ENCODE peak calls at places on chromosome X, in four cellular contexts. A is K562, W is WTC11, K is H1. E is an unnamed sample.

GRCh38 chrX:129115104-129115503 is 408.2 kb downstream of the SMARCA1 start:
- DNase-seq in A (peak; percentile 52), W (peak; percentile 60), K (no peak), E (peak; percentile 47)

GRCh38 chrX:11196476-11196875 is 85.3 kb downstream of the HCCS start:
- DNase-seq in A (no peak), W (no peak), K (no peak), E (no peak)

GRCh38 chrX:28752330-28752729 is 165.1 kb downstream of the IL1RAPL1 start:
- DNase-seq in A (no peak), W (no peak), K (no peak), E (no peak)

GRCh38 chrX:14032383-14032782 is 2.7 kb upstream of the GEMIN8 start:
- DNase-seq in A (peak; percentile 20), W (peak; percentile 15), K (no peak), E (peak; percentile 55)

GRCh38 chrX:130105226-130105625 is 5.1 kb downstream of the ELF4 start:
- DNase-seq in A (no peak), W (no peak), K (no peak), E (no peak)

GRCh38 chrX:133490955-133491354 is 75.7 kb upstream of the GPC4 start:
- DNase-seq in A (no peak), W (no peak), K (no peak), E (no peak)

GRCh38 chrX:24839331-24839730 is 145.6 kb downstream of the POLA1 start:
- DNase-seq in A (no peak), W (no peak), K (no peak), E (no peak)

GRCh38 chrX:123797543-123798447 is 62.1 kb upstream of the XIAP start:
- DNase-seq in A (no peak), W (no peak), K (no peak), E (no peak)

GRCh38 chrX:147476008-147476407 is 435.7 kb upstream of the FMR1 start:
- DNase-seq in A (peak; percentile 4), W (no peak), K (no peak), E (peak; percentile 1)

GRCh38 chrX:103585421-103586313 is at the start of gene TCEAL4:
- DNase-seq in A (no peak), W (peak; percentile 49), K (no peak), E (peak; percentile 71)

GRCh38 chrX:97639526-97639925 is 755.8 kb downstream of the RPA4 start:
- DNase-seq in A (no peak), W (peak; percentile 44), K (peak; percentile 39), E (no peak)
- TF ChIP-seq TEAD4 in A (no peak), W (no peak), K (no peak), E (no peak)

GRCh38 chrX:22392176-22392814 is 119.6 kb downstream of the CBLL2 start:
- DNase-seq in A (no peak), W (no peak), K (no peak), E (no peak)
- TF ChIP-seq MAX in A (no peak), W (no peak), K (no peak), E (no peak)

DNA sequence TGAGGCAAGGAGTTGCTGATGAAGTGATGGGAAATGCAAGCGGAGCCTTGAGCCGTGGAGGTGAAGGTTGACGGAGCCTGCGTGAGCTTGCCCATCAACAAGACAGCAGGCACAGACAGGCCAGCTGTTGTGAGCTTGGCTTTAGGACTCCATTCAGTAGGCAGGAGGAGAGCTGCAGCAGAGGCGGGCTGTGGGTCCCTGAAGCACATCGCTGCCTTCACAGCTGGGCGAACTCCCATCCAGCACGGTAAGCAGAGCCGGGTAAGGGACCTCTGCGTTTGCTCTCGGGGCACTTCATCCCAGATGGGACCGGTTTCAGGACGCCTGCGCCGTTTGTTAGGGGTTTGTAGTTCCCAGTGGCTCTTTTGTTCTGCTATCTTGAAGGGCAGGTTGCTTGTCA is 54.8 kb upstream of the CLDN34 start:
- DNase-seq in A (no peak), W (peak; percentile 28), K (no peak), E (peak; percentile 64)
- TF ChIP-seq TEAD4 in A (no peak), W (no peak), K (no peak), E (no peak)

GRCh38 chrX:138740361-138740760 is 28.8 kb upstream of the FGF13 start:
- DNase-seq in A (no peak), W (no peak), K (no peak), E (no peak)

GRCh38 chrX:138748480-138748879 is 37.0 kb upstream of the FGF13 start:
- DNase-seq in A (no peak), W (no peak), K (no peak), E (no peak)

GRCh38 chrX:138745215-138745614 is 33.7 kb upstream of the FGF13 start:
- DNase-seq in A (peak; percentile 59), W (no peak), K (no peak), E (peak; percentile 14)
- TF ChIP-seq MAX in A (no peak), W (no peak), K (no peak), E (no peak)

GRCh38 chrX:45850197-45850774 is 649.6 kb upstream of the DIPK2B start:
- DNase-seq in A (no peak), W (peak; percentile 14), K (no peak), E (no peak)

GRCh38 chrX:45849261-45849660 is 648.6 kb upstream of the DIPK2B start:
- DNase-seq in A (peak; percentile 7), W (no peak), K (no peak), E (peak; percentile 26)

GRCh38 chrX:45852884-45853283 is 652.2 kb upstream of the DIPK2B start:
- DNase-seq in A (no peak), W (no peak), K (no peak), E (no peak)

GRCh38 chrX:45850775-45851433 is 650.2 kb upstream of the DIPK2B start:
- DNase-seq in A (no peak), W (peak; percentile 28), K (no peak), E (peak; percentile 8)

DNA sequence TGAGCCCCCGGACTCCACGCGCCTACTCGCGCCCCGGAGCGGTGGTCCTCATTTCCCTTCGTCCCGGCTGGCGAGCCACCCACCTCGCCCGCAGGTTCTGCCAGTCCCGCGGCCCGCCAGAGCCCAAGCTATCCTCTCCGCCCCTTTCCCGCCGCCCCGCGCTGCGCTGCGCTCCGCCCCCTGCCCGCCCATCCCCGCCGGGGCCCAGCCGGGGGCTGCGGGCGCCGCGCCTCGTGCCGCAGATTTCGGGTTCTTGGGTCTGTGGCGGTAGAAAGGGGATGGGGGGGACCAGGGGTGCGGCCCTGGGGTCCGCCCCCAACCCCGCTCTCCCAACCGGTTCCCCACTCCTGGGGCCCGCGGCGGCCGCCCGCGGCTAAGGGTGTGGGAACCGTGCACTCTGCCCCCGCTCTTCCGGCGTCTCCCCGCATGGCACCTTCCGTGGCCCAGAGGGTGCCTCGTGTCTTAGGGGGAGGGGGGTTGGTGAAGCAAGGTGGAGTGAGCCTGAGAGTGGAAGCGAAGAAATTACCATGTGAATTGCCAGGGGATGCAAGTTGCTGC is 650.8 kb upstream of the DIPK2B start:
- DNase-seq in A (no peak), W (peak; percentile 66), K (peak; percentile 57), E (peak; percentile 15)
- TF ChIP-seq TEAD4 in A (no peak), W (no peak), K (no peak), E (no peak)

GRCh38 chrX:56728752-56729151 is 291 bp upstream of the NBDY start:
- DNase-seq in A (peak; percentile 2), W (no peak), K (no peak), E (no peak)
- TF ChIP-seq MAX in A (no peak), W (no peak), K (no peak), E (no peak)

DNA sequence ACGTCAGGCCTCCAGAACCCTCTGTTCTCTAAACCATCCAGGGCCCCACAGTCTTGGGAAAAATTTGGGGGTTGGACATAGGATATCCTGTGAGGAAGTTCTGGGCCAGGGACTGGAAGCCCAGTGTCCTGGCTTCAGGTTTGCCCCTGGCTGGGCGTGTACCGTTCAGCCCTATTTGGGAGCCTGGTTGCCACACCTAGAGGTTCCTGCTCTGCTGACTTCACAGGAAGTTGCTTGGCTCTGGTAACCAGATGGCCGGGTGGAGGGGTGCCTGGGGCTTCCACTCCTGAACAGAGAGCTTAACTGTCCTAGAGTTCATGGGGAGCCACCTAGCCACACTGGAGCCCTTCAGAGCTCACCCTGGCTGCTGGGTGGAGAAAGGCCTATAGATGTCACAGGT is 1.1 kb downstream of the TAFAZZIN start:
- DNase-seq in A (no peak), W (no peak), K (no peak), E (peak; percentile 57)
- TF ChIP-seq TEAD4 in A (no peak), W (no peak), K (no peak), E (no peak)